ENCODE peak calls at places on chromosomes 12 and 14, in ten cellular contexts. G is fibroblast of lung; V is NCI-H748 treated with DMSO at 0.1 percent for 48 hours; Q is effector memory CD8-positive, alpha-beta T cell; B is GM12891; H is MM.1S; J is neural crest cell; X is fibroblast of the aortic adventitia; R is activated naive CD8-positive, alpha-beta T cell treated with anti-CD3 and anti-CD28 coated beads for 36 hours; O is foreskin fibroblast. C is an unnamed sample.

GRCh38 chr12:84757978-84758377 is 154.6 kb downstream of the SLC6A15 start:
- DNase-seq in G (peak), V (no peak), Q (no peak), B (no peak), H (no peak), J (no peak), X (peak), R (no peak), O (peak), C (no peak)

GRCh38 chr12:129401572-129401971 is 502.3 kb downstream of the TMEM132D start:
- DNase-seq in G (no peak), V (no peak), Q (no peak), B (no peak), H (peak), J (no peak), X (no peak), R (no peak), O (no peak), C (no peak)

GRCh38 chr14:20613094-20614037 is 22.2 kb upstream of the RNASE12 start:
- DNase-seq in G (peak), V (peak), Q (peak), B (no peak), H (peak), J (peak), X (peak), R (peak), O (peak), C (peak)

GRCh38 chr14:51283402-51283825 is 43.4 kb downstream of the TMX1 start:
- DNase-seq in G (peak), V (peak), Q (no peak), B (no peak), H (peak), J (no peak), X (peak), R (no peak), O (peak), C (no peak)

GRCh38 chr12:3882896-3883564 is 9.8 kb upstream of the PARP11 start:
- DNase-seq in G (peak), V (no peak), Q (no peak), B (no peak), H (peak), J (no peak), X (peak), R (no peak), O (peak), C (no peak)

GRCh38 chr14:77184396-77185092 is 2.9 kb downstream of the TMEM63C start:
- DNase-seq in G (no peak), V (no peak), Q (no peak), B (no peak), H (peak), J (no peak), X (no peak), R (no peak), O (no peak), C (no peak)

GRCh38 chr12:27619308-27619707 is 76.9 kb upstream of the REP15 start:
- DNase-seq in G (peak), V (no peak), Q (no peak), B (no peak), H (no peak), J (no peak), X (peak), R (no peak), O (peak), C (peak)

GRCh38 chr12:49664591-49665146 is 41.3 kb downstream of the PRPF40B start:
- DNase-seq in G (no peak), V (no peak), Q (no peak), B (no peak), H (peak), J (no peak), X (no peak), R (no peak), O (no peak), C (peak)

GRCh38 chr12:95574799-95575452 is 23.6 kb upstream of the USP44 start:
- DNase-seq in G (peak), V (peak), Q (no peak), B (no peak), H (no peak), J (no peak), X (peak), R (no peak), O (peak), C (no peak)

GRCh38 chr12:14416658-14417057 is 51.2 kb downstream of the ATF7IP start:
- DNase-seq in G (peak), V (peak), Q (peak), B (no peak), H (peak), J (peak), X (peak), R (peak), O (peak), C (no peak)

GRCh38 chr14:96194657-96195431 is 9.8 kb upstream of the BDKRB2 start:
- DNase-seq in G (no peak), V (no peak), Q (no peak), B (no peak), H (no peak), J (no peak), X (no peak), R (no peak), O (no peak), C (no peak)

GRCh38 chr14:49497725-49498348 is 88.3 kb downstream of the RPS29 start:
- DNase-seq in G (peak), V (peak), Q (peak), B (peak), H (peak), J (no peak), X (peak), R (no peak), O (peak), C (no peak)

GRCh38 chr14:65301862-65302539 is 110.5 kb upstream of the FUT8 start:
- DNase-seq in G (no peak), V (no peak), Q (no peak), B (no peak), H (no peak), J (no peak), X (no peak), R (no peak), O (no peak), C (no peak)

GRCh38 chr12:57129311-57130288 is 1.3 kb downstream of the LRP1 start:
- DNase-seq in G (peak), V (no peak), Q (no peak), B (no peak), H (no peak), J (no peak), X (peak), R (no peak), O (no peak), C (no peak)

GRCh38 chr12:65664715-65665250 is 159.5 kb upstream of the HMGA2 start:
- DNase-seq in G (no peak), V (no peak), Q (no peak), B (no peak), H (no peak), J (no peak), X (no peak), R (no peak), O (no peak), C (no peak)

GRCh38 chr14:59377485-59377884 is 87.7 kb downstream of the GPR135 start:
- DNase-seq in G (peak), V (no peak), Q (no peak), B (no peak), H (no peak), J (no peak), X (no peak), R (no peak), O (no peak), C (no peak)

GRCh38 chr12:8127138-8127537 is 3.7 kb downstream of the CLEC4A start:
- DNase-seq in G (no peak), V (no peak), Q (no peak), B (no peak), H (no peak), J (no peak), X (no peak), R (no peak), O (no peak), C (no peak)

GRCh38 chr12:95787274-95787814 is 3.2 kb downstream of the NTN4 start:
- DNase-seq in G (no peak), V (no peak), Q (no peak), B (no peak), H (no peak), J (no peak), X (no peak), R (no peak), O (no peak), C (no peak)

GRCh38 chr14:88937706-88938105 is 113.3 kb downstream of the TTC8 start:
- DNase-seq in G (no peak), V (no peak), Q (no peak), B (no peak), H (no peak), J (no peak), X (no peak), R (no peak), O (no peak), C (no peak)

GRCh38 chr14:45970589-45970988 is 681.0 kb downstream of the RPL10L start:
- DNase-seq in G (no peak), V (peak), Q (no peak), B (no peak), H (no peak), J (no peak), X (no peak), R (no peak), O (no peak), C (no peak)

GRCh38 chr12:79658221-79658620 is 32.5 kb downstream of the PAWR start:
- DNase-seq in G (no peak), V (no peak), Q (no peak), B (no peak), H (no peak), J (no peak), X (peak), R (no peak), O (no peak), C (no peak)

GRCh38 chr12:132166093-132166492 is 21.8 kb downstream of the NOC4L start:
- DNase-seq in G (no peak), V (no peak), Q (no peak), B (no peak), H (no peak), J (no peak), X (no peak), R (no peak), O (no peak), C (no peak)

GRCh38 chr14:75647650-75648049 is 13.0 kb downstream of the ERG28 start:
- DNase-seq in G (peak), V (no peak), Q (no peak), B (no peak), H (no peak), J (no peak), X (peak), R (no peak), O (no peak), C (peak)

GRCh38 chr12:91099836-91100235 is 11.5 kb downstream of the LUM start:
- DNase-seq in G (no peak), V (no peak), Q (no peak), B (no peak), H (no peak), J (no peak), X (no peak), R (no peak), O (no peak), C (no peak)

GRCh38 chr14:51000566-51000965 is 56.3 kb upstream of the PYGL start:
- DNase-seq in G (no peak), V (no peak), Q (no peak), B (no peak), H (no peak), J (no peak), X (no peak), R (no peak), O (no peak), C (no peak)

GRCh38 chr14:55780156-55780946 is 200.3 kb downstream of the KTN1 start:
- DNase-seq in G (peak), V (no peak), Q (no peak), B (no peak), H (no peak), J (no peak), X (peak), R (no peak), O (peak), C (peak)

GRCh38 chr12:118371354-118372282 is 1.1 kb downstream of the TAOK3 start:
- DNase-seq in G (no peak), V (no peak), Q (no peak), B (no peak), H (no peak), J (peak), X (no peak), R (peak), O (no peak), C (peak)

GRCh38 chr12:103495783-103496456 is at the start of gene C12orf42:
- DNase-seq in G (peak), V (peak), Q (peak), B (peak), H (peak), J (peak), X (peak), R (peak), O (peak), C (peak)

GRCh38 chr12:72790273-72790672 is 518.1 kb downstream of the TRHDE start:
- DNase-seq in G (no peak), V (no peak), Q (no peak), B (no peak), H (no peak), J (no peak), X (no peak), R (no peak), O (no peak), C (peak)

GRCh38 chr14:69712637-69713088 is 54.3 kb upstream of the SRSF5 start:
- DNase-seq in G (no peak), V (peak), Q (no peak), B (no peak), H (peak), J (no peak), X (no peak), R (no peak), O (no peak), C (no peak)

GRCh38 chr14:94043756-94044475 is 17.8 kb downstream of the OTUB2 start:
- DNase-seq in G (no peak), V (no peak), Q (no peak), B (no peak), H (no peak), J (no peak), X (no peak), R (no peak), O (no peak), C (no peak)

GRCh38 chr12:96194572-96194889 is 356 bp downstream of the ELK3 start:
- DNase-seq in G (no peak), V (no peak), Q (no peak), B (no peak), H (no peak), J (no peak), X (no peak), R (no peak), O (no peak), C (no peak)